ENCODE peak calls at places on chromosomes 12 and 14, in six cellular contexts. Y is GM12878, G is SK-N-SH, B is HepG2, O is GM12892, A is H1. N is an unnamed sample.

GRCh38 chr12:100718212-100718611 is 76.4 kb upstream of the ANO4 start:
- DNase-seq in Y (no peak), G (no peak), B (no peak), O (no peak), A (no peak), N (no peak)

GRCh38 chr12:54038260-54038759 is 5.5 kb downstream of the HOXC5 start:
- DNase-seq in Y (no peak), G (no peak), B (no peak), O (no peak), A (no peak), N (no peak)

GRCh38 chr14:102645746-102646440 is 53.4 kb downstream of the RCOR1 start:
- DNase-seq in Y (no peak), G (no peak), B (no peak), O (no peak), A (no peak), N (no peak)

GRCh38 chr14:38931969-38932652 is 170.9 kb downstream of the SEC23A start:
- DNase-seq in Y (no peak), G (no peak), B (peak; percentile 25), O (no peak), A (no peak), N (no peak)

GRCh38 chr12:128583453-128583852 is 240.3 kb downstream of the SLC15A4 start:
- DNase-seq in Y (no peak), G (peak; percentile 24), B (no peak), O (no peak), A (peak; percentile 63), N (no peak)

GRCh38 chr12:86230516-86231146 is 25.6 kb downstream of the MGAT4C start:
- DNase-seq in Y (no peak), G (no peak), B (no peak), O (no peak), A (no peak), N (no peak)

GRCh38 chr12:99138397-99138796 is 493.3 kb downstream of the APAF1 start:
- DNase-seq in Y (no peak), G (no peak), B (no peak), O (no peak), A (no peak), N (no peak)

GRCh38 chr12:91327889-91328288 is 145.3 kb upstream of the DCN start:
- DNase-seq in Y (no peak), G (no peak), B (no peak), O (no peak), A (no peak), N (no peak)

GRCh38 chr14:75876526-75876925 is 105.3 kb downstream of the TGFB3 start:
- DNase-seq in Y (no peak), G (no peak), B (no peak), O (no peak), A (no peak), N (no peak)

GRCh38 chr14:33642080-33642479 is 308.8 kb downstream of the EGLN3 start:
- DNase-seq in Y (no peak), G (no peak), B (no peak), O (no peak), A (no peak), N (no peak)

GRCh38 chr12:100375023-100375737 is 18.3 kb downstream of the SLC17A8 start:
- DNase-seq in Y (no peak), G (no peak), B (no peak), O (no peak), A (no peak), N (no peak)

GRCh38 chr14:78005325-78005724 is 164.8 kb upstream of the NRXN3 start:
- DNase-seq in Y (peak; percentile 51), G (no peak), B (no peak), O (no peak), A (no peak), N (no peak)

GRCh38 chr14:98010791-98011190 is 1213.6 kb downstream of the VRK1 start:
- DNase-seq in Y (no peak), G (no peak), B (no peak), O (no peak), A (no peak), N (no peak)

GRCh38 chr14:36659010-36659821 is 2.4 kb upstream of the PAX9 start:
- DNase-seq in Y (no peak), G (no peak), B (no peak), O (no peak), A (no peak), N (no peak)

GRCh38 chr12:97637770-97638169 is 175.2 kb downstream of the RMST start:
- DNase-seq in Y (no peak), G (no peak), B (no peak), O (no peak), A (no peak), N (no peak)

GRCh38 chr12:106096376-106096775 is 42.4 kb downstream of the NUAK1 start:
- DNase-seq in Y (no peak), G (no peak), B (no peak), O (no peak), A (no peak), N (no peak)

GRCh38 chr12:85951823-85952222 is 77.7 kb downstream of the NTS start:
- DNase-seq in Y (no peak), G (peak; percentile 3), B (no peak), O (no peak), A (no peak), N (no peak)

GRCh38 chr12:30795660-30796507 is 41.1 kb upstream of the CAPRIN2 start:
- DNase-seq in Y (no peak), G (peak; percentile 88), B (peak; percentile 48), O (peak; percentile 47), A (peak; percentile 88), N (peak; percentile 60)

GRCh38 chr12:132926417-132926833 is 29.7 kb downstream of the ZNF605 start:
- DNase-seq in Y (no peak), G (no peak), B (no peak), O (no peak), A (peak; percentile 22), N (no peak)

GRCh38 chr12:88896958-88897357 is 316.7 kb upstream of the KITLG start:
- DNase-seq in Y (no peak), G (no peak), B (no peak), O (no peak), A (no peak), N (no peak)

GRCh38 chr14:104797112-104798044 is 1.8 kb upstream of the AKT1 start:
- DNase-seq in Y (no peak), G (no peak), B (peak; percentile 39), O (no peak), A (no peak), N (no peak)

GRCh38 chr12:51388066-51388799 is 3.0 kb downstream of the GALNT6 start:
- DNase-seq in Y (no peak), G (peak; percentile 83), B (no peak), O (no peak), A (no peak), N (no peak)

GRCh38 chr12:93737457-93738198 is 60.5 kb downstream of the CRADD start:
- DNase-seq in Y (no peak), G (no peak), B (no peak), O (no peak), A (no peak), N (no peak)

GRCh38 chr12:131607658-131608447 is 103.0 kb upstream of the SFSWAP start:
- DNase-seq in Y (peak; percentile 40), G (no peak), B (no peak), O (no peak), A (no peak), N (no peak)
- TF ChIP-seq TAF1 in Y (no peak), G (no peak), B (no peak), O (no peak), A (no peak), N (no peak)

DNA sequence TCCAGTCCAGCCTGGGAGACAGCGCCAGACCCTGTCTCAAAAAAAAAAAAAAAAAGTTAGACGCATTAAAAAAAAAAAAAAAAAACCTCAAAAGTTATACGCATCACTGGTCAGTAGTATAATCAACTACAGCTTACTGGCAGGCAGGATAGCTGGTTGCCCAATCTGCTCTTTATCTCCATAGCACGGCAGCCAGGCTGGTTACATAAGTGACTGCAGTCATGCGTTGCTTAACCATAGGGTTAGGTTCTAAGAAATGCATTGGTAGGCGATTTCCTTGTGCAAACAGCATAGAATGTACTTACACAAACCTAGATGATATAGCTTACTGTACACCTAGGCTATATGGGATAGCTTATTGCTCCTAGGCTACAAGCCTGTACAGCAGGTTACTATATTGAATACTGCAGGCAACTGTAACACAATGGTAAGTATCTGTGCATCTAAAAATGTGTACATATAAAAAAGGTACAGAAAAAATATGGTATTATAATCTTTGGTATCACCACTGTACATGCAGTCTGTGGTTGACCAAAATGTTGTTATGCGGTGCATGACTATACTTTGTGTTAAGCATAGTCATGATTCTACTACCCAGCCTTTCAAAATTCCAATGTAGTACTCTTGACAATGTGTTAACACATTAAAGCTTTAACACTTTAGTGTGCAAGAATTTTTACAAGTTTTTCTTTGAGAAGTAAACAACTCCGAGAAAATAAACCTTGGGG is 8.1 kb downstream of the L2HGDH start:
- DNase-seq in Y (no peak), G (no peak), B (peak; percentile 93), O (no peak), A (no peak), N (no peak)
- TF ChIP-seq TAF1 in Y (no peak), G (no peak), B (no peak), O (no peak), A (no peak), N (no peak)

DNA sequence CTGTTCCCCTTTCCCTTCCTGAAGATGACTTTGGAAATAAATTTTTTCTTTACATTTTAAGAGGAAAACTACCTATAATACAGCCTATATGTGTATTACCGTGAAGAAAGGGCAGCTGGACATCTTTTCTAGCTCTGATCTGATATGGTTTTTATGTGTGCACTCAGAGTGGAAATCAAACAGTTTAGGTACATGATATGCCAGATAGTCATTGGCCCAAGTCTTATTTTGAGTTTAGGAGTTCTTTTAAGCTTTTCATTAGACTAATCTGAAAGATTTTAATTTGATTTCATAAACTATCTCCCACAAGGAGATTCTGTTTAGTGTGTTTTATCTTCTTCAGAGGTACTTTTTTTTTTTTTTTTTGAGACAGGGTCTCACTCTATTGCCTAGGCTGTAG is 48.8 kb downstream of the KIAA0586 start:
- DNase-seq in Y (no peak), G (no peak), B (no peak), O (no peak), A (no peak), N (no peak)
- TF ChIP-seq TAF1 in Y (no peak), G (no peak), B (no peak), O (no peak), A (no peak), N (no peak)

GRCh38 chr14:73027546-73027945 is 640 bp upstream of the ZFYVE1 start:
- DNase-seq in Y (no peak), G (no peak), B (no peak), O (no peak), A (no peak), N (no peak)

GRCh38 chr14:73027984-73028383 is 1.1 kb upstream of the ZFYVE1 start:
- DNase-seq in Y (no peak), G (no peak), B (no peak), O (no peak), A (no peak), N (no peak)

GRCh38 chr14:73026243-73026844 is 562 bp downstream of the ZFYVE1 start:
- DNase-seq in Y (no peak), G (no peak), B (no peak), O (peak; percentile 21), A (no peak), N (no peak)

GRCh38 chr14:73026845-73027542 is at the start of gene ZFYVE1:
- DNase-seq in Y (peak; percentile 94), G (peak; percentile 93), B (peak; percentile 96), O (peak; percentile 92), A (peak; percentile 89), N (peak; percentile 87)

DNA sequence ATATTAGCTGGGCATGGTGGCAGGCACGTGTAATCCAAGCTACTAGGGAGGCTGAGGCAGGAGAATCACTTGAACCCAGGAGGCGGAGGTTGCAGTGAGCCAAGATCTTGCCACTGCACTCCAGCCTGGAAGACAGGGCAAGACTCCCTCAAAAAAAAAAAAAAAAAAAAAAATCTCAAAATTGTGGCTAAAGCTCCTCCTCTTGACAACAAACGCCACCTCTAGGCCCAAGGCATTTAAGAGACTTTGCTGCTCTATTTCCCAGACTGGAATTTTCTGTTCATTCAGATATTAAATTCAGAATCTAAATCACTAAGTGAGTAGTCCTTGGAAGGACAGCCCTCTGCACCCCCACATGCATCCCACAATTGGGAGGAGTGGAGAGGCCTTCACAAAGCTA is 1.4 kb downstream of the ZFYVE1 start:
- DNase-seq in Y (no peak), G (no peak), B (no peak), O (no peak), A (no peak), N (no peak)
- TF ChIP-seq TAF1 in Y (no peak), G (no peak), B (no peak), O (no peak), A (no peak), N (no peak)

N was measured in GM12891.